ENCODE peak calls at places on chromosomes 4 and X, in five cellular contexts. R, W, H, K and P are unnamed samples. For H3K4me1, the result is how much of the 10 kb centered on the place peaks cover.

GRCh38 chr4:125016892-125017299 is 297.9 kb upstream of the FAT4 start:
- DNase-seq in W (no peak), R (no peak), H (no peak), K (no peak), P (no peak)

GRCh38 chr4:160247091-160247656 is 1144.3 kb downstream of the RAPGEF2 start:
- DNase-seq in W (no peak), K (no peak), H (no peak), R (no peak), P (no peak)

GRCh38 chrX:10178866-10179463 is 22.2 kb downstream of the CLCN4 start:
- DNase-seq in H (no peak), K (no peak), R (no peak), W (no peak), P (no peak)

GRCh38 chrX:121570072-121570841 is 522.8 kb downstream of the GLUD2 start:
- DNase-seq in H (no peak), K (no peak), R (no peak), W (peak), P (peak)

GRCh38 chr4:148196168-148196567 is 246.0 kb downstream of the NR3C2 start:
- DNase-seq in R (peak), H (no peak), W (no peak), K (no peak), P (no peak)

GRCh38 chrX:46803140-46803539 is 33.7 kb upstream of the RP2 start:
- DNase-seq in W (no peak), H (no peak), K (peak), R (no peak), P (peak)

GRCh38 chr4:6380746-6381411 is 91.5 kb downstream of the PPP2R2C start:
- DNase-seq in K (no peak), H (no peak), W (no peak), R (no peak), P (no peak)

GRCh38 chr4:169410839-169411770 is 140.3 kb upstream of the SH3RF1 start:
- DNase-seq in W (peak), K (peak), H (no peak), R (peak), P (peak)

GRCh38 chrX:118392726-118393125 is 46.8 kb downstream of the WDR44 start:
- DNase-seq in W (no peak), R (peak), K (no peak), H (no peak), P (no peak)

GRCh38 chr4:32735856-32736590 is 2015.9 kb downstream of the PCDH7 start:
- DNase-seq in R (no peak), W (no peak), H (no peak), K (no peak), P (no peak)

GRCh38 chr4:109301691-109302365 is 630 bp downstream of the COL25A1 start:
- DNase-seq in H (no peak), R (no peak), K (peak), W (no peak), P (no peak)

GRCh38 chrX:45300638-45301037 is 100.0 kb upstream of the DIPK2B start:
- DNase-seq in R (no peak), H (no peak), W (no peak), K (no peak), P (no peak)

GRCh38 chrX:109862386-109862910 is 129.4 kb upstream of the ACSL4 start:
- DNase-seq in W (peak), K (no peak), R (peak), H (no peak), P (peak)

GRCh38 chrX:1719270-1719669 is 104.4 kb downstream of the ASMT start:
- DNase-seq in R (no peak), K (no peak), W (no peak), H (no peak), P (peak)
- TF ChIP-seq EZH2 in R (no peak), K (no peak), W (no peak), H (no peak), P (no peak)

DNA sequence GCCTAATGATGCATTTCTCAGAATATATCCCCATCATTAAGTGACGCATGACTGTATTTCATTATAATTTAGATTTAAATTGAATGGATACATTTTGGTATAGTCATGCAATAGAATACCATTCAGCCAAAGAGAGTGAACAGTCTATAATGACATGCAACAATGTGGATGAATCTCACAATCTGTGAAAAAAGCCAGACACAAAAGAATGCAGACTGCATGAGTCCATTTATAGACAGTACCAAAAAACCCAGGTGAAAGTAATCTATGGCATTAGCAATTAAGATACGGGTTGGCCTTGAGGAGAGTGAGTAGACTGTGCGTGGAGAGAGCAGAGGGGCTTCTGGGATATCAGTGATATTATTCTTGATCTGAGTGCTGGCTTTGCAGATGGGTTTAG is 239.7 kb upstream of the PGRMC2 start:
- DNase-seq in K (no peak), R (peak), H (no peak), W (no peak), P (no peak)
- H3K4me1 ChIP-seq in K (under half), R (under half), H (under half), W (under half), P (half or more)

DNA sequence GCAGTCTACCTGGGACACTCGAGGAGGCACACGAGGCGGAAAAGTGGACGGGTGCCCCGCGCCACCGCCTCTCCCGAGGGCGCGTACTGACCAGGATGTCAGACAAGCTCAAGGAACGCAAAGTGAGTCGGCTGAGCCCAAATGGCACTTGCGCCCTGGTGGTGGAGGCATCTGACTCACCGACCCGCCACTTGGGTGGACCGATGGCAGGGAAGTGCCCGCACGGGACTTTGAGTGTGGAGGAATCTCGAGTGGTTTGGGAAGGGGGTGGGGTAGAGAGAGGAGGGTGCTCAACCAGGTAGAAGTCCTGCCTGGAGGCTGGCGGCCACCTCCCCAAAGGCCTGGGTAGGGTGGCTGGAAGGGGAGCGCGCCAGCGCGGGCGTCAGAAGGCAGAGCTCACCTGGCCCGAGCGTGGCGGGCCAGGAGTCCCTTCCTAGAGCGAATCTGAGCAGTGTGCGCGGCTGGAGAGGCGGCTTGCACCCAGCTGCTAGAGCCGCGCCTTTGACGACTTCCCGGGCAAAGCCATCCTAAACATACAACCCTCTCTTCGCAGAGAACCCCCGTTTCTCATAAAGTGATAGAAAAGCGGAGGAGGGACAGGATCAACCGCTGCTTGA is 652 bp downstream of the HELT start:
- DNase-seq in R (no peak), K (peak), W (peak), H (no peak), P (no peak)
- TF ChIP-seq EZH2 in R (peak), K (peak), W (peak), H (no peak), P (no peak)

GRCh38 chr4:2837904-2838496 is 5.6 kb upstream of the ADD1 start:
- DNase-seq in K (no peak), W (no peak), R (no peak), H (no peak), P (no peak)
- H3K4me1 ChIP-seq in K (under half), W (under half), R (under half), H (under half), P (under half)

GRCh38 chr4:173531085-173531965 is 1.3 kb upstream of the HAND2 start:
- DNase-seq in R (no peak), K (peak), W (no peak), H (no peak), P (no peak)
- TF ChIP-seq EZH2 in R (peak), K (peak), W (peak), H (no peak), P (no peak)

GRCh38 chr4:153465583-153465921 is 608 bp upstream of the TMEM131L start:
- DNase-seq in R (no peak), K (peak), W (peak), H (peak), P (peak)
- H3K4me1 ChIP-seq in R (under half), K (under half), W (under half), H (under half), P (under half)

DNA sequence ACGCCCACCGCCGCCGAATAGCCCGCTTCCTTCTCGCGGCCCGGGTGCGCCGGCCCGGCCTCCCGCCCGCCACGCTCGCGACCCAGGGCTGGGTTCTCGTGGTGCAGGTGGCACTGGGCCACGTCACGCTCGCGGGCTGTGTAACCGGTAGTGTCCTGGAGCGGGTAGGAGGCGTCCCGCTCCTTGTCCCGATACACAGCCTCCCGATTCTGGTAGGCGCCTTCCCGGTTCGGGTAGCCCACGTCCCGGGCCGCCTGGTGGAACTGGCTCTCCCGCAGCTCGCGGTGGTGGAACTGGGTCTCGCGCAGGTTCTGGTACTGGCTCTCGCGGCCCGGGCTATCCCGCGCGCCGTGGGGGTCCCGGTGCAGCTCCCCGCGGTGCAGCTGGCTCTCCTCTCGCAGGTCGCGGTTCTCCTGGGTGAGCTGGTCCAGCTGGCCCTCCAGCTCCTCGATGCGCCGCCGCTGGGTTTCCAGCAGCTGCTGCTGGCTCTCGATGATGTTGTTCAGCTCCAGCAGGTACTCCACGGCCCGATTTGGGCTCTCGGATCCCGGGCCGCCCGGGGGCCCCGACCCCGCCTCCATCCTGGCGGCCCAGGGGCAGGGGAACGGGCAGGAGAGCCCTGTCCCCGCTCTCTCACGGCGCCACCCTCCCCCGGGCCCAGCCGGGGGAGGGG is 39.3 kb upstream of the IQSEC2 start:
- DNase-seq in K (peak), W (no peak), H (no peak), R (no peak), P (no peak)
- TF ChIP-seq EZH2 in K (no peak), W (peak), H (no peak), R (peak), P (no peak)

GRCh38 chrX:79259073-79259689 is 108.0 kb downstream of the ITM2A start:
- DNase-seq in K (no peak), R (no peak), W (no peak), H (no peak), P (no peak)

GRCh38 chrX:79266702-79267101 is 100.4 kb downstream of the ITM2A start:
- DNase-seq in H (no peak), K (no peak), R (no peak), W (no peak), P (no peak)

GRCh38 chrX:79268788-79269187 is 98.3 kb downstream of the ITM2A start:
- DNase-seq in K (no peak), R (no peak), H (no peak), W (no peak), P (no peak)

DNA sequence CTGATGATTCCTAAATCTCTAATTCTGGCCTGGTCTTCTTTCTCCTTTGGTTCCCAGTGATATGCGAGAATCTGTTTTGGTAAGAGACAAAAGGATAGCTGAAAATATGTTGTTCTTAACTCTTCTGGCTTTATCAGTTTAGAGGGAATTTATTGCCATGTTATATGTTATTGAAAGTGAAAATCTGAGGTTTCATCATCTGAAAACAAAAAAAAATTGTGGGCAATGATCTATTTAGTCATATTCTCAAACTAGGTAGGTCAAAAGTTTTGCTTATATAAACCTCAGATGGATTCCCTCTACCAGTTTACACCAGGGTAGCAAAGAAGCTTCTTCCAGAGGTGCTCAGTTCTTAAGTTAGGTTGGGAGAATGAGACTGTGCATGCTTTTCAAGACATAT is 103.6 kb downstream of the ITM2A start:
- DNase-seq in H (no peak), K (no peak), W (no peak), R (no peak), P (no peak)
- H3K4me1 ChIP-seq in H (under half), K (under half), W (under half), R (under half), P (under half)

GRCh38 chr4:133149932-133150642 is 993 bp downstream of the PCDH10 start:
- DNase-seq in K (peak), R (no peak), W (no peak), H (no peak), P (no peak)

GRCh38 chr4:133150643-133151300 is 1.7 kb downstream of the PCDH10 start:
- DNase-seq in R (peak), H (no peak), K (peak), W (no peak), P (no peak)

GRCh38 chr4:133151681-133152329 is 2.7 kb downstream of the PCDH10 start:
- DNase-seq in H (no peak), K (peak), R (peak), W (no peak), P (no peak)

GRCh38 chr4:133152330-133152791 is 3.3 kb downstream of the PCDH10 start:
- DNase-seq in H (no peak), R (peak), W (no peak), K (peak), P (no peak)

GRCh38 chr4:133151301-133151680 is 2.2 kb downstream of the PCDH10 start:
- DNase-seq in K (peak), H (no peak), W (no peak), R (peak), P (no peak)
- TF ChIP-seq EZH2 in K (no peak), H (no peak), W (no peak), R (no peak), P (no peak)

GRCh38 chrX:1274786-1275185 is 6.2 kb downstream of the CSF2RA start:
- DNase-seq in K (no peak), H (no peak), R (no peak), W (no peak), P (no peak)
- H3K4me1 ChIP-seq in K (under half), H (under half), R (under half), W (under half), P (under half)